ENCODE peak calls at places on chromosomes 1 and 21, in four cellular contexts. C, D, Y and O are unnamed samples.

GRCh38 chr1:210525759-210526158 is 197.1 kb downstream of the HHAT start:
- DNase-seq in C (no peak), D (no peak), Y (no peak), O (no peak)

GRCh38 chr1:42963378-42964005 is 4.8 kb upstream of the SLC2A1 start:
- DNase-seq in C (no peak), D (no peak), Y (no peak), O (no peak)

GRCh38 chr1:33367488-33368405 is 46.8 kb upstream of the A3GALT2 start:
- DNase-seq in C (peak; percentile 94), D (peak; percentile 92), Y (peak; percentile 64), O (peak; percentile 79)

GRCh38 chr1:16717174-16718108 is 22.9 kb upstream of the RNU1-4 start:
- DNase-seq in C (no peak), D (peak; percentile 24), Y (no peak), O (no peak)

GRCh38 chr21:34553199-34553952 is 41.4 kb upstream of the KCNE1 start:
- DNase-seq in C (no peak), D (no peak), Y (no peak), O (no peak)

GRCh38 chr1:17108786-17109185 is 10.5 kb downstream of the PADI2 start:
- DNase-seq in C (peak; percentile 82), D (no peak), Y (no peak), O (peak; percentile 65)

GRCh38 chr1:23701996-23702395 is 10.4 kb downstream of the RPL11 start:
- DNase-seq in C (no peak), D (no peak), Y (no peak), O (no peak)

GRCh38 chr1:85502171-85502570 is 37.2 kb upstream of the DDAH1 start:
- DNase-seq in C (no peak), D (no peak), Y (no peak), O (peak; percentile 30)

DNA sequence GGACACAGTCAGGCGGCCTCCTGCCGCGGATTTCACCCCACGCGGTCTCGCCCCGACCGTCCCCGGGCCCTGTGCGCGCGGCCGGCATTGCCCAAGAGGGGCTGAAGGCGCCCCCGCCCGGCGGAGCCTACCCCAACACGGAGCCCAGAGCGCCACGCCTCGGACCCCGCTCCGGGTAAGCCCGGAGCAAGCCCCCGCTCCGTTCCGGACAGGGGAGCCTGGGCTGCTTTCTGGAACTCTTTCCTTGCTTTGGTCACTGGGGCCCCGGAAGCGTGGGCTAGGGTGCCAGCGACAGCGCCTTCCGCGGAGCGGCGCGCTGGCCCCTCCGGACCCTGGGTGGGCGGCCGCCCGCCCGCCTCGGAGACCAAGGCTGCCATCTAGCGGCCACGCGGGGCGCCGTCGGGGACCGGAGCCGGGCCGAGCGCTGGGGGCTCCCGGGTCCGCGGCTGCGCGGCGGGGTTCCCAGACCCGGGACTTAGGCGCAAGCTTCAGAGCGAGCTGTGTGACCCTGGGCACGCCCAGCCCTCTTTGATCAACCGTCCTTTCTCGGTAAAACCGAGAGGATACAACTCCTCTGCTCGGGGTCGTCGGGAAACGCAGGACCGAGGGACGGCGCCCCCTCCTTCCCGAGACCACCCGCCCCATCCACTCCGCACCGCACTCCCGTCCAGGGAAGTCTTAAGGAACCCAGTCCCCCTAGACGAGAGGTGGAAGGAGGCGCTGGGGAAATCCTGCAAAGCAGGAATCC is 41.4 kb downstream of the RRAGC start:
- DNase-seq in C (no peak), D (peak; percentile 50), Y (no peak), O (no peak)
- H3K27me3 ChIP-seq in C (no peaks in the 10 kb centered on the region), D (peaks cover 13% of the 10 kb centered on the region), Y (no peaks in the 10 kb centered on the region), O (no peaks in the 10 kb centered on the region)

GRCh38 chr1:201049248-201049831 is 25.8 kb upstream of the KIF21B start:
- DNase-seq in C (no peak), D (no peak), Y (no peak), O (no peak)
- H3K27me3 ChIP-seq in C (no peaks in the 10 kb centered on the region), D (no peaks in the 10 kb centered on the region), Y (no peaks in the 10 kb centered on the region), O (no peaks in the 10 kb centered on the region)

GRCh38 chr1:170664283-170664827 is 424 bp downstream of the PRRX1 start:
- DNase-seq in C (no peak), D (no peak), Y (no peak), O (no peak)

GRCh38 chr1:170665625-170666024 is 1.7 kb downstream of the PRRX1 start:
- DNase-seq in C (no peak), D (no peak), Y (no peak), O (no peak)

GRCh38 chr1:170668301-170668789 is 4.4 kb downstream of the PRRX1 start:
- DNase-seq in C (no peak), D (no peak), Y (no peak), O (peak; percentile 2)

GRCh38 chr1:170664828-170665617 is 1.1 kb downstream of the PRRX1 start:
- DNase-seq in C (no peak), D (no peak), Y (no peak), O (peak; percentile 1)

GRCh38 chr1:170666661-170667060 is 2.7 kb downstream of the PRRX1 start:
- DNase-seq in C (no peak), D (no peak), Y (no peak), O (no peak)
- H3K27me3 ChIP-seq in C (no peaks in the 10 kb centered on the region), D (peaks cover 9% of the 10 kb centered on the region), Y (peaks cover 86% of the 10 kb centered on the region), O (peaks cover 54% of the 10 kb centered on the region)

DNA sequence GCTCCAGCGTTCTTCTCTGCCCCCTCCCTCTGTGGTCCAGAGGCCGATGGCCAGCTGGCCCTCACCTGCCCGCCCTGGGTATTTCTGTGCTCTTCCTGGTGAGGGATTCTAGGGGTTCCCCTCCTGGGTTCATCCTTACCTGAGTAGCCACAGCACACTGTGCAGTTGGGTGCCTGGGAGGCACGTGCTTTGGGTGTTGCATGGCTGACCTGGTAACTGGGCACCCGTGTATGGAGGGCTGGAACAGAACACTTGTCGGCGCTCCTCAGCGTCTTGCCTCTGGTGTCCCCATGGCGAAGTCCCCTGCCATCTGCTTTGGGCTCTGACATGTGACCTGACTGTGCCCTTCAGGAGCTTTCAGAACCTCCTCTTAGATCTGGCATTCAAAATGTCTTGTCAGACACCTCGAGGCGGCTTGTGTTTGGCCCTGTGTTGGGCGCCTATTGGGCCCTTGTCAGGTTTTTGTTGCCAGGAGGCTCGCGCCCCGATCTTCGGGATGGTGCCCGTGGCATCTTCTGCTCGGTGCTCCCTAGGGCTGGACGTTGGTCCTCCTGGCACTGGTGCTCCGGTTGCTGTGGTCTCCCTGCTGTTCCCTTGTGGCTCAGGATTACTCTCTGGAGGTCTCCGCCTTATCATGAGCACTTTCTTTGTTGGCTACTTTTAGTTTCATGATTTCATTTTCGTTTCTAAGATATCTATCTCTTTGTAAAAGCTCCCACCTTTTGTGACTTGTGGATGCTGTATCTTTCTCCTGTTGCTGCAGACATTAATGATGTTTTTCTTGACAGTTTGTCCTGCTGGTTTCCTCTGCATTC is 28.5 kb downstream of the SKI start:
- DNase-seq in C (no peak), D (no peak), Y (no peak), O (no peak)
- H3K27me3 ChIP-seq in C (no peaks in the 10 kb centered on the region), D (no peaks in the 10 kb centered on the region), Y (no peaks in the 10 kb centered on the region), O (no peaks in the 10 kb centered on the region)

GRCh38 chr1:99858285-99858684 is 8.1 kb downstream of the AGL start:
- DNase-seq in C (no peak), D (no peak), Y (no peak), O (no peak)
- H3K27me3 ChIP-seq in C (no peaks in the 10 kb centered on the region), D (no peaks in the 10 kb centered on the region), Y (no peaks in the 10 kb centered on the region), O (no peaks in the 10 kb centered on the region)

GRCh38 chr1:118990513-118991131 is 2.5 kb upstream of the TBX15 start:
- DNase-seq in C (no peak), D (no peak), Y (no peak), O (no peak)
- H3K27me3 ChIP-seq in C (no peaks in the 10 kb centered on the region), D (peaks cover 51% of the 10 kb centered on the region), Y (peaks cover 94% of the 10 kb centered on the region), O (peaks cover 90% of the 10 kb centered on the region)

GRCh38 chr1:159187647-159188374 is 16.4 kb downstream of the CADM3 start:
- DNase-seq in C (no peak), D (no peak), Y (no peak), O (no peak)

GRCh38 chr1:159184201-159184600 is 12.8 kb downstream of the CADM3 start:
- DNase-seq in C (no peak), D (no peak), Y (no peak), O (no peak)

GRCh38 chr1:159181328-159182024 is 10.1 kb downstream of the CADM3 start:
- DNase-seq in C (no peak), D (no peak), Y (no peak), O (no peak)

GRCh38 chr1:159188375-159188788 is 16.3 kb upstream of the ACKR1 start:
- DNase-seq in C (peak; percentile 75), D (peak; percentile 32), Y (peak; percentile 79), O (peak; percentile 4)

DNA sequence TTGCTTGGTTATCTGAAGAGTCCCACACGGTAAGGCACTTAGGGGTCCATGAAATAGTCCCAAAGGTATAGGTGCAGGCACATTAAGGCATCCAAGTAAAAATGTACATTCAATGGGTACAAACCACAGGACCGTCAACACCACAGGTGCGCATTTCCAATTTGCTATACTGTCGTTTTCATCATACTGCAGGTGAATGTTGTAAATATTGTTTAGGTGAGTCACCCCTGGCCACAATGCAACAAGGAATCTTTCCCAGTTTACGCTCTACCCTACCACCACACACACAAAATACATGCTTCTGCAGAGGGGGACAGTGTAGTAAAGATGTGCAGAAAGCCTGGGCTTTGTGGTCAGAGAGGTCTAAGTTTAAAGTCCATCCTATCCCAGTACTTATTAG is 13.7 kb downstream of the CADM3 start:
- DNase-seq in C (no peak), D (no peak), Y (no peak), O (no peak)
- H3K27me3 ChIP-seq in C (no peaks in the 10 kb centered on the region), D (no peaks in the 10 kb centered on the region), Y (no peaks in the 10 kb centered on the region), O (peaks cover 5% of the 10 kb centered on the region)

GRCh38 chr1:20402585-20403422 is 83.2 kb downstream of the CAMK2N1 start:
- DNase-seq in C (peak; percentile 25), D (no peak), Y (no peak), O (no peak)
- H3K27me3 ChIP-seq in C (no peaks in the 10 kb centered on the region), D (no peaks in the 10 kb centered on the region), Y (peaks cover 40% of the 10 kb centered on the region), O (peaks cover 2% of the 10 kb centered on the region)

DNA sequence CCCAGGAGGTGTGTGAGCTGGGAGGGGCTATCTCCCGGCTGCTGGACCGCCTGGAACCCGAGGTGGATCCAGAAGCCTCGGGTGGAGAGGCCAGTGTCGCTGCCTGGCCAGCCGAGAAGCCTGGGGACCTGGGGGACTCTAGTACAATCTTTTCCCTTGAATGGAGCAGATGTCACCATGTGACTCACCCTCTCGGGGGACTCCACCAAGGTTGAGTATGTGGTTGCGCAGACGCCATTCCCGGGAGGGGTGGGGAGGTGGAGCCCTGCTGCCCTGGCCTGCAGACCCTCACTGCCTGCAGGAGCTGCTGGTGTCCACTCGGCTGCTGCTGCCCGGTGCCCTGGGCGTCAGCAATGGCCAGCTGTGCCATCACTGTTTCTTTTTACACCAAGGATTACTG is 40.3 kb downstream of the TP73 start:
- DNase-seq in C (no peak), D (no peak), Y (no peak), O (no peak)
- H3K27me3 ChIP-seq in C (no peaks in the 10 kb centered on the region), D (no peaks in the 10 kb centered on the region), Y (no peaks in the 10 kb centered on the region), O (peaks cover 2% of the 10 kb centered on the region)

DNA sequence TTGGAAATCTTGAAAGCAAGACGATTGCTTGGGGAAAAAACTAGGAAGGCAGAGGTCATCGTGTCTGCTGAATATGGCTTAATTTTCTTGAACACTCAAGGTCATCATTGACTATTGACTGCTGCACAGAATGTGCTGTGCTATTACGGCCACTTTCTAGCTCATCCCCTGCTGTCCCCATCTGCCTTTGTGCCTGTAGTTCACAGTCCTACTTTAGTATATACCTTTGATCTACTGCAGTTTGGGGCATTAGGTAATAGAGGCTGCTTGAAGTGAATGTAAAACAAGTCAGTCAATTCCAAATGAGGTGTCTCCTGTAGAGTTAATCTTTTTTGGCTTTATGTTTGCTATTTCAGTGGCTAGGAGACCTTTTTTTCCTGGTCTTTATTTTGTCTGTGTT is 8.3 kb downstream of the RAB4A start:
- DNase-seq in C (no peak), D (no peak), Y (no peak), O (no peak)
- H3K27me3 ChIP-seq in C (no peaks in the 10 kb centered on the region), D (no peaks in the 10 kb centered on the region), Y (no peaks in the 10 kb centered on the region), O (no peaks in the 10 kb centered on the region)